ENCODE peak calls at places on chromosomes 1 and 21, in seven cellular contexts. X, N, T, Z, K, E and U are unnamed samples.

GRCh38 chr21:16302851-16303282 is 573.1 kb downstream of the USP25 start:
- DNase-seq in X (no peak), N (no peak), T (no peak), Z (no peak), K (no peak), E (no peak), U (no peak)

GRCh38 chr1:28401760-28402159 is 32.2 kb downstream of the PHACTR4 start:
- DNase-seq in X (no peak), N (no peak), T (no peak), Z (no peak), K (no peak), E (no peak), U (no peak)

GRCh38 chr1:72397786-72398185 is 115.4 kb upstream of the NEGR1 start:
- DNase-seq in X (no peak), N (no peak), T (no peak), Z (no peak), K (no peak), E (no peak), U (no peak)

GRCh38 chr1:223250632-223251015 is 107.6 kb upstream of the TLR5 start:
- DNase-seq in X (peak; percentile 1), N (no peak), T (no peak), Z (no peak), K (no peak), E (no peak), U (no peak)

GRCh38 chr1:43554444-43554992 is 23.8 kb downstream of the PTPRF start:
- DNase-seq in X (peak; percentile 9), N (peak; percentile 15), T (peak; percentile 53), Z (peak; percentile 61), K (no peak), E (no peak), U (peak; percentile 33)

GRCh38 chr1:32321712-32322291 is 14.2 kb downstream of the MARCKSL1 start:
- DNase-seq in X (peak; percentile 18), N (no peak), T (no peak), Z (no peak), K (no peak), E (no peak), U (no peak)

GRCh38 chr1:233079586-233079985 is 129.2 kb downstream of the NTPCR start:
- DNase-seq in X (no peak), N (no peak), T (no peak), Z (no peak), K (no peak), E (no peak), U (no peak)

GRCh38 chr1:115237507-115237906 is 100.5 kb downstream of the NGF start:
- DNase-seq in X (no peak), N (no peak), T (no peak), Z (no peak), K (no peak), E (no peak), U (no peak)

GRCh38 chr1:54885237-54885679 is 1.7 kb downstream of the DHCR24 start:
- DNase-seq in X (no peak), N (no peak), T (no peak), Z (no peak), K (no peak), E (no peak), U (no peak)

GRCh38 chr1:63611231-63611630 is 18.0 kb downstream of the PGM1 start:
- DNase-seq in X (no peak), N (no peak), T (no peak), Z (no peak), K (no peak), E (no peak), U (no peak)

GRCh38 chr1:209657918-209658317 is 5.7 kb upstream of the LAMB3 start:
- DNase-seq in X (no peak), N (no peak), T (no peak), Z (no peak), K (no peak), E (no peak), U (no peak)